ENCODE peak calls at places on chromosomes 12 and 14, in eight cellular contexts. W is Caco-2; R is iris pigment epithelial cell; Y is MCF 10A; V is fibroblast of pulmonary artery; P is midbrain; T is GM23338; C is stimulated activated naive B cell treated with anti-CD40 and anti-IgM and Interleukin-4, amounts not matched to agents 10 μg/mL and 1 μg/mL and 100 μg/mL, for 72 hours. O is an unnamed sample.

GRCh38 chr12:27555316-27555715 is 31.3 kb downstream of the PPFIBP1 start:
- DNase-seq in T (no peak), P (no peak), W (no peak), V (no peak), C (no peak), Y (no peak), R (no peak), O (no peak)

GRCh38 chr12:111238075-111238734 is 130.7 kb downstream of the PHETA1 start:
- DNase-seq in T (no peak), V (no peak), P (no peak), Y (no peak), R (no peak), W (no peak), C (no peak), O (no peak)

GRCh38 chr14:30935445-30935844 is 61.1 kb downstream of the COCH start:
- DNase-seq in P (no peak), W (no peak), T (no peak), Y (no peak), R (no peak), V (no peak), C (no peak), O (no peak)

GRCh38 chr14:83379371-83379770 is 1845.7 kb upstream of the SEL1L start:
- DNase-seq in T (no peak), P (no peak), Y (no peak), C (no peak), W (no peak), R (peak), V (peak), O (peak)

GRCh38 chr14:96445844-96446710 is 54.1 kb downstream of the AK7 start:
- DNase-seq in Y (no peak), W (peak), R (no peak), T (no peak), C (no peak), P (no peak), V (no peak), O (no peak)

GRCh38 chr12:57864382-57864781 is 17.9 kb upstream of the CTDSP2 start:
- DNase-seq in P (no peak), V (no peak), R (no peak), Y (no peak), T (peak), C (no peak), W (no peak), O (no peak)

GRCh38 chr14:100540141-100540925 is 46.9 kb downstream of the BEGAIN start:
- DNase-seq in R (no peak), P (no peak), C (no peak), W (peak), T (peak), Y (no peak), V (no peak), O (no peak)

GRCh38 chr12:120439646-120440247 is 1.8 kb downstream of the COX6A1 start:
- DNase-seq in T (peak), Y (peak), C (peak), V (peak), W (peak), R (peak), P (peak), O (peak)

GRCh38 chr12:19707948-19708409 is 268.7 kb downstream of the AEBP2 start:
- DNase-seq in Y (peak), P (no peak), V (peak), C (no peak), R (peak), W (no peak), T (no peak), O (peak)

GRCh38 chr12:95173392-95174251 is 43.6 kb downstream of the FGD6 start:
- DNase-seq in V (peak), P (no peak), R (peak), W (no peak), Y (peak), C (no peak), T (no peak), O (peak)

O was measured in choroid plexus epithelial cell.